ENCODE peak calls at places on chromosome 6, in seven cellular contexts. P is cardiac muscle cell; O is left ventricle myocardium inferior; D is psoas muscle; Q is breast epithelium; K is CD8-positive, alpha-beta memory T cell; U is right lobe of liver. A is an unnamed sample.

GRCh38 chr6:65113581-65113980 is 593.4 kb downstream of the EYS start:
- DNase-seq in P (no peak), O (no peak), D (no peak), Q (no peak), K (no peak), U (no peak), A (no peak)

GRCh38 chr6:137766596-137767370 is 100.3 kb upstream of the TNFAIP3 start:
- DNase-seq in P (no peak), O (no peak), D (no peak), Q (no peak), K (no peak), U (no peak), A (no peak)

GRCh38 chr6:4759997-4760396 is 16.2 kb upstream of the CDYL start:
- DNase-seq in P (no peak), O (no peak), D (no peak), Q (no peak), K (no peak), U (no peak), A (no peak)

GRCh38 chr6:93817937-93818336 is 398.6 kb upstream of the EPHA7 start:
- DNase-seq in P (no peak), O (no peak), D (no peak), Q (no peak), K (no peak), U (no peak), A (no peak)

GRCh38 chr6:56652231-56652630 is 9.5 kb upstream of the DST start:
- DNase-seq in P (no peak), O (no peak), D (no peak), Q (no peak), K (no peak), U (no peak), A (no peak)

GRCh38 chr6:72218125-72218524 is 331.8 kb downstream of the RIMS1 start:
- DNase-seq in P (peak; percentile 76), O (no peak), D (no peak), Q (no peak), K (no peak), U (no peak), A (no peak)

GRCh38 chr6:99241905-99242534 is 107.5 kb downstream of the FAXC start:
- DNase-seq in P (peak; percentile 26), O (no peak), D (no peak), Q (no peak), K (no peak), U (no peak), A (no peak)

GRCh38 chr6:109059591-109060021 is 35.0 kb downstream of the SESN1 start:
- DNase-seq in P (no peak), O (no peak), D (no peak), Q (no peak), K (no peak), U (no peak), A (no peak)

GRCh38 chr6:46440133-46440532 is 51.1 kb downstream of the RCAN2 start:
- DNase-seq in P (no peak), O (no peak), D (no peak), Q (no peak), K (no peak), U (no peak), A (no peak)

GRCh38 chr6:14996892-14997291 is 249.0 kb upstream of the JARID2 start:
- DNase-seq in P (no peak), O (no peak), D (no peak), Q (no peak), K (no peak), U (no peak), A (no peak)

GRCh38 chr6:168886964-168887363 is 366.7 kb downstream of the THBS2 start:
- DNase-seq in P (no peak), O (no peak), D (no peak), Q (no peak), K (no peak), U (no peak), A (no peak)

GRCh38 chr6:154848580-154848979 is 115.4 kb downstream of the SCAF8 start:
- DNase-seq in P (no peak), O (no peak), D (no peak), Q (no peak), K (no peak), U (no peak), A (no peak)

GRCh38 chr6:42176981-42177380 is 3.8 kb downstream of the GUCA1A start:
- DNase-seq in P (no peak), O (no peak), D (no peak), Q (no peak), K (no peak), U (no peak), A (no peak)

GRCh38 chr6:168179133-168179532 is 100.1 kb upstream of the FRMD1 start:
- DNase-seq in P (no peak), O (no peak), D (no peak), Q (no peak), K (no peak), U (no peak), A (no peak)

GRCh38 chr6:109187399-109188114 is 92.2 kb downstream of the CEP57L1 start:
- DNase-seq in P (peak; percentile 73), O (peak; percentile 20), D (peak; percentile 26), Q (peak; percentile 31), K (peak; percentile 46), U (peak; percentile 61), A (peak; percentile 67)

GRCh38 chr6:119241124-119241491 is 108.5 kb downstream of the MAN1A1 start:
- DNase-seq in P (no peak), O (no peak), D (no peak), Q (no peak), K (no peak), U (peak; percentile 62), A (no peak)

GRCh38 chr6:5401845-5402738 is 140.8 kb downstream of the FARS2 start:
- DNase-seq in P (peak; percentile 22), O (no peak), D (no peak), Q (no peak), K (no peak), U (no peak), A (no peak)

GRCh38 chr6:6696867-6697531 is 108.5 kb downstream of the LY86 start:
- DNase-seq in P (peak; percentile 88), O (peak; percentile 61), D (peak; percentile 46), Q (no peak), K (no peak), U (peak; percentile 68), A (no peak)

GRCh38 chr6:106084106-106084963 is 1.8 kb upstream of the PRDM1 start:
- DNase-seq in P (peak; percentile 70), O (no peak), D (no peak), Q (no peak), K (no peak), U (no peak), A (no peak)

GRCh38 chr6:130713144-130713543 is 114.1 kb upstream of the SMLR1 start:
- DNase-seq in P (no peak), O (no peak), D (no peak), Q (no peak), K (no peak), U (no peak), A (no peak)

GRCh38 chr6:44176935-44177509 is 18.4 kb downstream of the CAPN11 start:
- DNase-seq in P (no peak), O (no peak), D (no peak), Q (no peak), K (peak; percentile 11), U (no peak), A (no peak)

GRCh38 chr6:43107344-43108062 is 31.4 kb downstream of the PTK7 start:
- DNase-seq in P (no peak), O (no peak), D (no peak), Q (no peak), K (no peak), U (peak; percentile 15), A (no peak)

GRCh38 chr6:159929819-159930218 is 39.0 kb downstream of the MAS1 start:
- DNase-seq in P (peak; percentile 52), O (no peak), D (no peak), Q (no peak), K (peak; percentile 31), U (no peak), A (no peak)

GRCh38 chr6:161029195-161029809 is 37.7 kb downstream of the MAP3K4 start:
- DNase-seq in P (no peak), O (no peak), D (no peak), Q (no peak), K (no peak), U (no peak), A (no peak)

GRCh38 chr6:139313229-139313628 is 21.4 kb upstream of the TXLNB start:
- DNase-seq in P (no peak), O (no peak), D (no peak), Q (no peak), K (no peak), U (no peak), A (no peak)

GRCh38 chr6:105600342-105601293 is 197.7 kb upstream of the PREP start:
- DNase-seq in P (peak; percentile 45), O (no peak), D (no peak), Q (no peak), K (no peak), U (no peak), A (no peak)

GRCh38 chr6:14857501-14857900 is 388.4 kb upstream of the JARID2 start:
- DNase-seq in P (no peak), O (no peak), D (no peak), Q (no peak), K (peak; percentile 78), U (peak; percentile 56), A (peak; percentile 63)

GRCh38 chr6:163709693-163710092 is 295.2 kb downstream of the QKI start:
- DNase-seq in P (no peak), O (peak; percentile 47), D (no peak), Q (no peak), K (no peak), U (no peak), A (no peak)

GRCh38 chr6:8183266-8183665 is 80.9 kb upstream of the EEF1E1 start:
- DNase-seq in P (no peak), O (no peak), D (no peak), Q (no peak), K (no peak), U (no peak), A (no peak)

GRCh38 chr6:13666194-13667105 is 45.2 kb downstream of the RANBP9 start:
- DNase-seq in P (no peak), O (no peak), D (no peak), Q (no peak), K (no peak), U (no peak), A (no peak)

GRCh38 chr6:10385512-10386132 is 29.3 kb downstream of the TFAP2A start:
- DNase-seq in P (no peak), O (no peak), D (no peak), Q (no peak), K (no peak), U (no peak), A (no peak)
- H3K27me3 ChIP-seq in P (peaks cover 100% of the 10 kb centered on the region), O (peaks cover 100% of the 10 kb centered on the region), D (peaks cover 7% of the 10 kb centered on the region), Q (peaks cover 6% of the 10 kb centered on the region), K (peaks cover 81% of the 10 kb centered on the region), U (peaks cover 59% of the 10 kb centered on the region), A (peaks cover 44% of the 10 kb centered on the region)

GRCh38 chr6:52507557-52508260 is 69.2 kb downstream of the TRAM2 start:
- DNase-seq in P (no peak), O (no peak), D (no peak), Q (no peak), K (no peak), U (no peak), A (no peak)
- H3K4me1 ChIP-seq in P (no peaks in the 10 kb centered on the region), O (peaks cover 86% of the 10 kb centered on the region), D (peaks cover 34% of the 10 kb centered on the region), Q (peaks cover 10% of the 10 kb centered on the region), K (no peaks in the 10 kb centered on the region), U (no peaks in the 10 kb centered on the region), A (no peaks in the 10 kb centered on the region)

GRCh38 chr6:100446115-100446921 is 18.4 kb downstream of the SIM1 start:
- DNase-seq in P (no peak), O (no peak), D (no peak), Q (no peak), K (no peak), U (no peak), A (no peak)
- H3K27me3 ChIP-seq in P (peaks cover 100% of the 10 kb centered on the region), O (peaks cover 92% of the 10 kb centered on the region), D (no peaks in the 10 kb centered on the region), Q (peaks cover 3% of the 10 kb centered on the region), K (peaks cover 27% of the 10 kb centered on the region), U (peaks cover 30% of the 10 kb centered on the region), A (no peaks in the 10 kb centered on the region)

GRCh38 chr6:136503303-136503702 is 46.9 kb downstream of the MAP7 start:
- DNase-seq in P (no peak), O (no peak), D (no peak), Q (no peak), K (no peak), U (no peak), A (no peak)
- H3K4me1 ChIP-seq in P (no peaks in the 10 kb centered on the region), O (no peaks in the 10 kb centered on the region), D (no peaks in the 10 kb centered on the region), Q (peaks cover 3% of the 10 kb centered on the region), K (no peaks in the 10 kb centered on the region), U (no peaks in the 10 kb centered on the region), A (no peaks in the 10 kb centered on the region)

A was measured in naive thymus-derived CD4-positive, alpha-beta T cell.